ENCODE peak calls at places on chromosomes 12 and 14, in six cellular contexts. One of them, this sample, is unnamed.

GRCh38 chr14:104377256-104377655 is 202.3 kb upstream of the C14orf180 start:
- DNase-seq in Jurkat, Clone E6-1: no peak
- DNase-seq in thyroid gland: no peak
- DNase-seq in upper lobe of right lung: no peak
- DNase-seq in spleen: no peak
- DNase-seq in adipocyte: no peak
- DNase-seq in this sample: no peak

GRCh38 chr12:39329015-39329414 is 113.9 kb downstream of the KIF21A start:
- DNase-seq in Jurkat, Clone E6-1: no peak
- DNase-seq in thyroid gland: no peak
- DNase-seq in upper lobe of right lung: no peak
- DNase-seq in spleen: no peak
- DNase-seq in adipocyte: peak
- DNase-seq in this sample: no peak

GRCh38 chr14:93036652-93037341 is 78.9 kb downstream of the ITPK1 start:
- DNase-seq in Jurkat, Clone E6-1: no peak
- DNase-seq in thyroid gland: no peak
- DNase-seq in upper lobe of right lung: no peak
- DNase-seq in spleen: peak
- DNase-seq in adipocyte: no peak
- DNase-seq in this sample: no peak

GRCh38 chr12:57527184-57527583 is 4.6 kb downstream of the MBD6 start:
- DNase-seq in Jurkat, Clone E6-1: no peak
- DNase-seq in thyroid gland: no peak
- DNase-seq in upper lobe of right lung: no peak
- DNase-seq in spleen: no peak
- DNase-seq in adipocyte: no peak
- DNase-seq in this sample: no peak

GRCh38 chr12:1634590-1635191 is 5.7 kb downstream of the WNT5B start:
- DNase-seq in Jurkat, Clone E6-1: peak
- DNase-seq in thyroid gland: peak
- DNase-seq in upper lobe of right lung: peak
- DNase-seq in spleen: peak
- DNase-seq in adipocyte: peak
- DNase-seq in this sample: peak

GRCh38 chr12:131133994-131134393 is 180.3 kb downstream of the ADGRD1 start:
- DNase-seq in Jurkat, Clone E6-1: no peak
- DNase-seq in thyroid gland: no peak
- DNase-seq in upper lobe of right lung: no peak
- DNase-seq in spleen: peak
- DNase-seq in adipocyte: no peak
- DNase-seq in this sample: no peak

GRCh38 chr14:61334197-61334701 is 12.9 kb downstream of the PRKCH start:
- DNase-seq in Jurkat, Clone E6-1: no peak
- DNase-seq in thyroid gland: no peak
- DNase-seq in upper lobe of right lung: no peak
- DNase-seq in spleen: no peak
- DNase-seq in adipocyte: no peak
- DNase-seq in this sample: no peak

GRCh38 chr14:75005357-75005756 is 2.6 kb downstream of the EIF2B2 start:
- DNase-seq in Jurkat, Clone E6-1: no peak
- DNase-seq in thyroid gland: no peak
- DNase-seq in upper lobe of right lung: no peak
- DNase-seq in spleen: no peak
- DNase-seq in adipocyte: no peak
- DNase-seq in this sample: no peak

GRCh38 chr14:50062438-50063039 is 53.8 kb downstream of the VCPKMT start:
- DNase-seq in Jurkat, Clone E6-1: peak
- DNase-seq in thyroid gland: no peak
- DNase-seq in upper lobe of right lung: peak
- DNase-seq in spleen: peak
- DNase-seq in adipocyte: peak
- DNase-seq in this sample: peak

GRCh38 chr12:31585271-31585670 is 5.7 kb downstream of the DENND5B start:
- DNase-seq in Jurkat, Clone E6-1: no peak
- DNase-seq in thyroid gland: no peak
- DNase-seq in upper lobe of right lung: no peak
- DNase-seq in spleen: no peak
- DNase-seq in adipocyte: peak
- DNase-seq in this sample: no peak

GRCh38 chr12:94025730-94026129 is 122.6 kb upstream of the PLXNC1 start:
- DNase-seq in Jurkat, Clone E6-1: no peak
- DNase-seq in thyroid gland: no peak
- DNase-seq in upper lobe of right lung: no peak
- DNase-seq in spleen: no peak
- DNase-seq in adipocyte: peak
- DNase-seq in this sample: no peak

GRCh38 chr12:104426926-104427546 is 29.7 kb upstream of the CHST11 start:
- DNase-seq in Jurkat, Clone E6-1: no peak
- DNase-seq in thyroid gland: no peak
- DNase-seq in upper lobe of right lung: no peak
- DNase-seq in spleen: no peak
- DNase-seq in adipocyte: peak
- DNase-seq in this sample: no peak

GRCh38 chr14:94398536-94398935 is 10.1 kb upstream of the SERPINA1 start:
- DNase-seq in Jurkat, Clone E6-1: no peak
- DNase-seq in thyroid gland: no peak
- DNase-seq in upper lobe of right lung: no peak
- DNase-seq in spleen: no peak
- DNase-seq in adipocyte: no peak
- DNase-seq in this sample: no peak

GRCh38 chr12:92145481-92145730 is 240 bp downstream of the BTG1 start:
- DNase-seq in Jurkat, Clone E6-1: no peak
- DNase-seq in thyroid gland: no peak
- DNase-seq in upper lobe of right lung: no peak
- DNase-seq in spleen: no peak
- DNase-seq in adipocyte: no peak
- DNase-seq in this sample: no peak

GRCh38 chr12:128994869-128995268 is 141.6 kb downstream of the GLT1D1 start:
- DNase-seq in Jurkat, Clone E6-1: no peak
- DNase-seq in thyroid gland: peak
- DNase-seq in upper lobe of right lung: no peak
- DNase-seq in spleen: no peak
- DNase-seq in adipocyte: no peak
- DNase-seq in this sample: no peak

GRCh38 chr14:77375973-77376372 is 921 bp downstream of the TMED8 start:
- DNase-seq in Jurkat, Clone E6-1: no peak
- DNase-seq in thyroid gland: no peak
- DNase-seq in upper lobe of right lung: no peak
- DNase-seq in spleen: no peak
- DNase-seq in adipocyte: peak
- DNase-seq in this sample: no peak

GRCh38 chr12:7642876-7643309 is 22.8 kb downstream of the APOBEC1 start:
- DNase-seq in Jurkat, Clone E6-1: peak
- DNase-seq in thyroid gland: no peak
- DNase-seq in upper lobe of right lung: no peak
- DNase-seq in spleen: no peak
- DNase-seq in adipocyte: peak
- DNase-seq in this sample: no peak

GRCh38 chr12:10163084-10163483 is 8.8 kb downstream of the OLR1 start:
- DNase-seq in Jurkat, Clone E6-1: no peak
- DNase-seq in thyroid gland: no peak
- DNase-seq in upper lobe of right lung: no peak
- DNase-seq in spleen: no peak
- DNase-seq in adipocyte: no peak
- DNase-seq in this sample: no peak

GRCh38 chr14:76566439-76566838 is 190.5 kb downstream of the ESRRB start:
- DNase-seq in Jurkat, Clone E6-1: no peak
- DNase-seq in thyroid gland: no peak
- DNase-seq in upper lobe of right lung: no peak
- DNase-seq in spleen: no peak
- DNase-seq in adipocyte: no peak
- DNase-seq in this sample: no peak

GRCh38 chr14:71475916-71476315 is 456.3 kb upstream of the RGS6 start:
- DNase-seq in Jurkat, Clone E6-1: peak
- DNase-seq in thyroid gland: no peak
- DNase-seq in upper lobe of right lung: no peak
- DNase-seq in spleen: no peak
- DNase-seq in adipocyte: no peak
- DNase-seq in this sample: no peak

GRCh38 chr12:66287275-66287674 is 15.0 kb upstream of the HELB start:
- DNase-seq in Jurkat, Clone E6-1: no peak
- DNase-seq in thyroid gland: no peak
- DNase-seq in upper lobe of right lung: no peak
- DNase-seq in spleen: no peak
- DNase-seq in adipocyte: no peak
- DNase-seq in this sample: no peak

GRCh38 chr14:22433059-22433458 is 156.0 kb downstream of the DAD1 start:
- DNase-seq in Jurkat, Clone E6-1: no peak
- DNase-seq in thyroid gland: no peak
- DNase-seq in upper lobe of right lung: no peak
- DNase-seq in spleen: no peak
- DNase-seq in adipocyte: no peak
- DNase-seq in this sample: no peak

GRCh38 chr12:30533518-30533917 is 162.2 kb downstream of the IPO8 start:
- DNase-seq in Jurkat, Clone E6-1: no peak
- DNase-seq in thyroid gland: no peak
- DNase-seq in upper lobe of right lung: no peak
- DNase-seq in spleen: no peak
- DNase-seq in adipocyte: no peak
- DNase-seq in this sample: no peak

GRCh38 chr12:25321772-25322171 is 71.0 kb upstream of the KRAS start:
- DNase-seq in Jurkat, Clone E6-1: no peak
- DNase-seq in thyroid gland: no peak
- DNase-seq in upper lobe of right lung: no peak
- DNase-seq in spleen: no peak
- DNase-seq in adipocyte: no peak
- DNase-seq in this sample: no peak

GRCh38 chr12:125983784-125984510 is 918.7 kb downstream of the AACS start:
- DNase-seq in Jurkat, Clone E6-1: peak
- DNase-seq in thyroid gland: no peak
- DNase-seq in upper lobe of right lung: no peak
- DNase-seq in spleen: no peak
- DNase-seq in adipocyte: no peak
- DNase-seq in this sample: no peak

GRCh38 chr12:132582058-132582420 is 28.3 kb downstream of the LRCOL1 start:
- DNase-seq in Jurkat, Clone E6-1: no peak
- DNase-seq in thyroid gland: peak
- DNase-seq in upper lobe of right lung: no peak
- DNase-seq in spleen: no peak
- DNase-seq in adipocyte: no peak
- DNase-seq in this sample: no peak
- H3K4me3 ChIP-seq in Jurkat, Clone E6-1: no peak
- H3K4me3 ChIP-seq in thyroid gland: no peak
- H3K4me3 ChIP-seq in upper lobe of right lung: no peak
- H3K4me3 ChIP-seq in spleen: no peak
- H3K4me3 ChIP-seq in adipocyte: no peak
- H3K4me3 ChIP-seq in this sample: no peak

GRCh38 chr12:95054206-95054605 is 19.2 kb downstream of the NR2C1 start:
- DNase-seq in Jurkat, Clone E6-1: no peak
- DNase-seq in thyroid gland: peak
- DNase-seq in upper lobe of right lung: no peak
- DNase-seq in spleen: no peak
- DNase-seq in adipocyte: no peak
- DNase-seq in this sample: no peak

GRCh38 chr12:95060951-95061350 is 12.5 kb downstream of the NR2C1 start:
- DNase-seq in Jurkat, Clone E6-1: no peak
- DNase-seq in thyroid gland: no peak
- DNase-seq in upper lobe of right lung: no peak
- DNase-seq in spleen: no peak
- DNase-seq in adipocyte: no peak
- DNase-seq in this sample: no peak

GRCh38 chr12:95057431-95057830 is 16.0 kb downstream of the NR2C1 start:
- DNase-seq in Jurkat, Clone E6-1: no peak
- DNase-seq in thyroid gland: no peak
- DNase-seq in upper lobe of right lung: no peak
- DNase-seq in spleen: no peak
- DNase-seq in adipocyte: no peak
- DNase-seq in this sample: no peak

GRCh38 chr12:95059984-95060383 is 13.4 kb downstream of the NR2C1 start:
- DNase-seq in Jurkat, Clone E6-1: no peak
- DNase-seq in thyroid gland: no peak
- DNase-seq in upper lobe of right lung: no peak
- DNase-seq in spleen: no peak
- DNase-seq in adipocyte: no peak
- DNase-seq in this sample: no peak
- H3K4me3 ChIP-seq in Jurkat, Clone E6-1: no peak
- H3K4me3 ChIP-seq in thyroid gland: no peak
- H3K4me3 ChIP-seq in upper lobe of right lung: no peak
- H3K4me3 ChIP-seq in spleen: no peak
- H3K4me3 ChIP-seq in adipocyte: no peak
- H3K4me3 ChIP-seq in this sample: no peak

DNA sequence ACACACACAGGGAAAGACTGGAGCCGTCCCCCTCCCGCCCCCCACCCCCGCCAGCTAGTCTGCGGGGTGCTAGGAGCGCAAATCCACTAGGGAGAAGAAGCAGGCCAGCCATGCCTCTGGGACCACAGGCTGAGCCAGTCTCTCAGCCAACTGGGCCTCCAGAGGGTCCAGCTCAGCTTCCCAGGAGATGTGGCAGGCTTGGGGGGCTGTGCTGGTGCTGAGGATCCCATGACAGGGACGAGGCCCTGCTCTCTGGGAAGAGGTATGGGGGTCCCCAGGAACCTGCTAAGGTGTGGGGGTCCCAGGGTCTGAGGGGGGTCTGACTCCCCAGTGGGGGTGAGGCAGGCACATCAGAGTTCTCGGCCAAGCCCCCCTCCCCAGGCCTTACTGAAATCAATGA is 133.5 kb downstream of the NCOR2 start:
- DNase-seq in Jurkat, Clone E6-1: no peak
- DNase-seq in thyroid gland: no peak
- DNase-seq in upper lobe of right lung: no peak
- DNase-seq in spleen: no peak
- DNase-seq in adipocyte: no peak
- DNase-seq in this sample: no peak
- H3K4me3 ChIP-seq in Jurkat, Clone E6-1: no peak
- H3K4me3 ChIP-seq in thyroid gland: no peak
- H3K4me3 ChIP-seq in upper lobe of right lung: no peak
- H3K4me3 ChIP-seq in spleen: no peak
- H3K4me3 ChIP-seq in adipocyte: no peak
- H3K4me3 ChIP-seq in this sample: no peak

DNA sequence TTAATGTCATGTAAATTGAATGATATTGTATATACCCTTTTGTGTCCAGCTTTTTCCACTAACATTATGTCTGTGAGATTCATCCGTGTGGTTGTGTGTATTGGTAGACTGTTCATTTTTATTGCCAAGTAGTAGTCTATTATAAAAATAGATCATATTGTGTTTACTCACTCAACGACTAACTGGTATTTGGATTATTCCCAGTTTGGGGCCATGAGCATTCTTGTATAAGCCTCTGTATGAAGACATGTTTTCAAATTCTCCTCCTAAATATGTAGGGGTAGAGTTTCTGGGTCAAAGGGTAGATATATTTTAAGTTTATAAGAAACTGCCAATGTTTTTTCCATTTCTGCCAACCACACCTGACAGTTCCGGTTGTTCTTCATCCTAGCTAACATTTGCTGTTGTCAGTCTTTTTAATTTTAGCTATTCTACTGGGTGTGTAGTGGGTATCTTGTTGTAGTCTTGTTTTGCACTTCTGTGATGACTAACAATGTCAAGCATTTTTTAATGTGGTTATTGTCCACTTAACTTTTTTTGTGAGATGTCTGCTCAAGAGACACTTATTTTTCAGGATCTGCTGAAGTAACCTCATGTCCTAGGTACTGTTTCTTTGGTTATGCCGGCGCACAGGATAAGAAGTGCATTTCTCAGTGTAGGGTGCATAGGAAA is 93.2 kb downstream of the DACT1 start:
- DNase-seq in Jurkat, Clone E6-1: no peak
- DNase-seq in thyroid gland: no peak
- DNase-seq in upper lobe of right lung: no peak
- DNase-seq in spleen: no peak
- DNase-seq in adipocyte: no peak
- DNase-seq in this sample: no peak
- H3K4me3 ChIP-seq in Jurkat, Clone E6-1: no peak
- H3K4me3 ChIP-seq in thyroid gland: no peak
- H3K4me3 ChIP-seq in upper lobe of right lung: no peak
- H3K4me3 ChIP-seq in spleen: no peak
- H3K4me3 ChIP-seq in adipocyte: peak
- H3K4me3 ChIP-seq in this sample: no peak

GRCh38 chr12:11717533-11717961 is 68.1 kb downstream of the ETV6 start:
- DNase-seq in Jurkat, Clone E6-1: no peak
- DNase-seq in thyroid gland: no peak
- DNase-seq in upper lobe of right lung: no peak
- DNase-seq in spleen: no peak
- DNase-seq in adipocyte: no peak
- DNase-seq in this sample: no peak
- H3K4me3 ChIP-seq in Jurkat, Clone E6-1: no peak
- H3K4me3 ChIP-seq in thyroid gland: no peak
- H3K4me3 ChIP-seq in upper lobe of right lung: no peak
- H3K4me3 ChIP-seq in spleen: no peak
- H3K4me3 ChIP-seq in adipocyte: no peak
- H3K4me3 ChIP-seq in this sample: no peak

This sample was measured in naive thymus-derived CD4-positive, alpha-beta T cell.